ENCODE peak calls at places on chromosome 21, in four cellular contexts. One of them, this sample, is unnamed.

GRCh38 chr21:25809013-25809412 is 74.2 kb downstream of the GABPA start:
- DNase-seq in cardiac fibroblast: no peak
- DNase-seq in left ventricle myocardium inferior: no peak
- DNase-seq in NCI-H446 treated with DMSO at 0.1 percent for 48 hours: no peak
- DNase-seq in this sample: no peak

GRCh38 chr21:34647552-34647951 is 21.2 kb upstream of the CLIC6 start:
- DNase-seq in cardiac fibroblast: no peak
- DNase-seq in left ventricle myocardium inferior: no peak
- DNase-seq in NCI-H446 treated with DMSO at 0.1 percent for 48 hours: no peak
- DNase-seq in this sample: no peak

GRCh38 chr21:35046880-35047229 is 2.2 kb downstream of the RUNX1 start:
- DNase-seq in cardiac fibroblast: no peak
- DNase-seq in left ventricle myocardium inferior: no peak
- DNase-seq in NCI-H446 treated with DMSO at 0.1 percent for 48 hours: no peak
- DNase-seq in this sample: no peak

GRCh38 chr21:46189959-46190490 is 5.8 kb upstream of the SPATC1L start:
- DNase-seq in cardiac fibroblast: no peak
- DNase-seq in left ventricle myocardium inferior: no peak
- DNase-seq in NCI-H446 treated with DMSO at 0.1 percent for 48 hours: no peak
- DNase-seq in this sample: no peak

GRCh38 chr21:35252831-35253230 is 203.7 kb upstream of the RUNX1 start:
- DNase-seq in cardiac fibroblast: no peak
- DNase-seq in left ventricle myocardium inferior: no peak
- DNase-seq in NCI-H446 treated with DMSO at 0.1 percent for 48 hours: no peak
- DNase-seq in this sample: no peak

GRCh38 chr21:46114963-46115362 is 17.1 kb downstream of the COL6A2 start:
- DNase-seq in cardiac fibroblast: no peak
- DNase-seq in left ventricle myocardium inferior: peak
- DNase-seq in NCI-H446 treated with DMSO at 0.1 percent for 48 hours: no peak
- DNase-seq in this sample: no peak

GRCh38 chr21:38986460-38987395 is 181.0 kb downstream of the ETS2 start:
- DNase-seq in cardiac fibroblast: no peak
- DNase-seq in left ventricle myocardium inferior: no peak
- DNase-seq in NCI-H446 treated with DMSO at 0.1 percent for 48 hours: no peak
- DNase-seq in this sample: no peak

GRCh38 chr21:41366522-41367151 is 4.8 kb downstream of the MX2 start:
- DNase-seq in cardiac fibroblast: peak
- DNase-seq in left ventricle myocardium inferior: no peak
- DNase-seq in NCI-H446 treated with DMSO at 0.1 percent for 48 hours: no peak
- DNase-seq in this sample: no peak

GRCh38 chr21:33244082-33244780 is 14.5 kb downstream of the IFNAR2 start:
- DNase-seq in cardiac fibroblast: no peak
- DNase-seq in left ventricle myocardium inferior: no peak
- DNase-seq in NCI-H446 treated with DMSO at 0.1 percent for 48 hours: no peak
- DNase-seq in this sample: no peak

GRCh38 chr21:44865561-44866280 is 7.8 kb downstream of the PTTG1IP start:
- DNase-seq in cardiac fibroblast: no peak
- DNase-seq in left ventricle myocardium inferior: no peak
- DNase-seq in NCI-H446 treated with DMSO at 0.1 percent for 48 hours: no peak
- DNase-seq in this sample: no peak

GRCh38 chr21:34736116-34736870 is 67.5 kb downstream of the CLIC6 start:
- DNase-seq in cardiac fibroblast: no peak
- DNase-seq in left ventricle myocardium inferior: no peak
- DNase-seq in NCI-H446 treated with DMSO at 0.1 percent for 48 hours: no peak
- DNase-seq in this sample: no peak

GRCh38 chr21:14862794-14863720 is 201.7 kb downstream of the NRIP1 start:
- DNase-seq in cardiac fibroblast: peak
- DNase-seq in left ventricle myocardium inferior: no peak
- DNase-seq in NCI-H446 treated with DMSO at 0.1 percent for 48 hours: no peak
- DNase-seq in this sample: no peak

GRCh38 chr21:26513212-26513611 is 59.9 kb downstream of the CYYR1 start:
- DNase-seq in cardiac fibroblast: peak
- DNase-seq in left ventricle myocardium inferior: no peak
- DNase-seq in NCI-H446 treated with DMSO at 0.1 percent for 48 hours: no peak
- DNase-seq in this sample: no peak

GRCh38 chr21:38679531-38679930 is 126.2 kb upstream of the ETS2 start:
- DNase-seq in cardiac fibroblast: peak
- DNase-seq in left ventricle myocardium inferior: no peak
- DNase-seq in NCI-H446 treated with DMSO at 0.1 percent for 48 hours: no peak
- DNase-seq in this sample: no peak

GRCh38 chr21:35375115-35375514 is 326.0 kb upstream of the RUNX1 start:
- DNase-seq in cardiac fibroblast: peak
- DNase-seq in left ventricle myocardium inferior: no peak
- DNase-seq in NCI-H446 treated with DMSO at 0.1 percent for 48 hours: no peak
- DNase-seq in this sample: no peak

GRCh38 chr21:17819878-17820232 is 699 bp upstream of the C21orf91 start:
- DNase-seq in cardiac fibroblast: no peak
- DNase-seq in left ventricle myocardium inferior: no peak
- DNase-seq in NCI-H446 treated with DMSO at 0.1 percent for 48 hours: no peak
- DNase-seq in this sample: peak

GRCh38 chr21:39137248-39138186 is 45.7 kb downstream of the PSMG1 start:
- DNase-seq in cardiac fibroblast: peak
- DNase-seq in left ventricle myocardium inferior: no peak
- DNase-seq in NCI-H446 treated with DMSO at 0.1 percent for 48 hours: no peak
- DNase-seq in this sample: no peak

GRCh38 chr21:42066521-42066920 is 4.6 kb upstream of the UMODL1 start:
- DNase-seq in cardiac fibroblast: no peak
- DNase-seq in left ventricle myocardium inferior: no peak
- DNase-seq in NCI-H446 treated with DMSO at 0.1 percent for 48 hours: no peak
- DNase-seq in this sample: no peak

GRCh38 chr21:34008618-34009017 is 64.8 kb upstream of the MRPS6 start:
- DNase-seq in cardiac fibroblast: no peak
- DNase-seq in left ventricle myocardium inferior: no peak
- DNase-seq in NCI-H446 treated with DMSO at 0.1 percent for 48 hours: no peak
- DNase-seq in this sample: no peak

This sample was measured in hippocampal formation.